ENCODE peak calls at places on chromosomes 11 and 22, in four cellular contexts. D is GM12878, Y is HepG2, K is H1. I is an unnamed sample.

GRCh38 chr11:66336234-66337102 is at the start of gene RIN1:
- DNase-seq in Y (peak), K (peak), D (peak), I (no peak)

GRCh38 chr22:48756146-48757111 is 1071.2 kb downstream of the BRD1 start:
- DNase-seq in K (no peak), D (no peak), Y (no peak), I (no peak)

GRCh38 chr22:32333141-32333768 is 24.4 kb upstream of the RFPL3 start:
- DNase-seq in Y (no peak), D (no peak), K (peak), I (no peak)

GRCh38 chr11:12865871-12866595 is 143.1 kb upstream of the RASSF10 start:
- DNase-seq in D (no peak), Y (no peak), K (no peak), I (no peak)

GRCh38 chr11:73528420-73528819 is 69.5 kb downstream of the FAM168A start:
- DNase-seq in Y (no peak), K (no peak), D (no peak), I (no peak)

GRCh38 chr22:33529424-33530113 is 390.7 kb downstream of the LARGE1 start:
- DNase-seq in K (no peak), D (no peak), Y (no peak), I (no peak)

GRCh38 chr11:120565436-120566155 is 54.0 kb downstream of the GRIK4 start:
- DNase-seq in Y (no peak), D (no peak), K (no peak), I (no peak)

GRCh38 chr22:20111045-20111688 is 4.7 kb upstream of the RANBP1 start:
- DNase-seq in K (no peak), D (no peak), Y (peak), I (no peak)

GRCh38 chr11:106011481-106011880 is 10.6 kb downstream of the MSANTD4 start:
- DNase-seq in K (no peak), Y (no peak), D (no peak), I (no peak)

GRCh38 chr11:101254037-101254436 is 124.4 kb upstream of the PGR start:
- DNase-seq in K (no peak), Y (no peak), D (no peak), I (no peak)

GRCh38 chr22:47570851-47571250 is 808.4 kb downstream of the TBC1D22A start:
- DNase-seq in Y (no peak), K (no peak), D (no peak), I (no peak)

GRCh38 chr22:47591709-47592108 is 829.3 kb downstream of the TBC1D22A start:
- DNase-seq in Y (no peak), D (no peak), K (no peak), I (no peak)

GRCh38 chr11:1559103-1559951 is 12.7 kb downstream of the DUSP8 start:
- DNase-seq in D (no peak), Y (no peak), K (peak), I (no peak)
- H3K4me3 ChIP-seq in D (no peak), Y (no peak), K (peak), I (no peak)

GRCh38 chr11:45768486-45768885 is 36.5 kb upstream of the SLC35C1 start:
- DNase-seq in D (no peak), K (no peak), Y (no peak), I (no peak)
- TF ChIP-seq SUZ12 in D (no peak), K (no peak), Y (no peak), I (no peak)

DNA sequence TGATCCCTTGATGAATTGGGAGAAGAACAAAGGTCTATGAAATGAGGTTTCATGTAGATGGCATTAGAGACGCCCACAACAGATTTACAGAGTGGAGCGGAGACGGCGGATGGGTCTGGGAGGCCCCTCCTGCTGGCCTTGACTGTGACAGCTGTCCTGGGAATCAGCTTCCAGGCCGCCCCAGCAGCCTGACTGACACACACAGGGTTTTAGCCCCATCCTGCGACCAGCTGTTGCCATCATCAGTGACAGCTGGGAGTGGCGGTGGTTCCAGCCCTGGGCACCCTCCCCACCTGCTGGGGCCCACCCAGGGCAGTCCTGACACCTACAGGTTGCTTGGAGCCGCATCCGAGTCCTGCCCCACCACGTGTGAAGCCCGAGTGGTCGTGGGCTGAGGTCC is 64.0 kb upstream of the PPP6R3 start:
- DNase-seq in Y (no peak), D (no peak), K (no peak), I (no peak)
- H3K4me3 ChIP-seq in Y (no peak), D (no peak), K (no peak), I (no peak)

GRCh38 chr22:40853961-40854360 is 2.5 kb downstream of the ST13 start:
- DNase-seq in K (no peak), D (no peak), Y (no peak), I (no peak)
- TF ChIP-seq SUZ12 in K (no peak), D (no peak), Y (no peak), I (no peak)

GRCh38 chr11:78310500-78310909 is 107.1 kb downstream of the GAB2 start:
- DNase-seq in K (no peak), D (peak), Y (peak), I (no peak)
- H3K4me3 ChIP-seq in K (no peak), D (peak), Y (no peak), I (no peak)

I was measured in NT2/D1.